ENCODE peak calls at places on chromosomes 3 and 15, in four cellular contexts. X is K562, H is HepG2, C is H1. J is an unnamed sample.

GRCh38 chr3:46901061-46901460 is 23.5 kb downstream of the PTH1R start:
- DNase-seq in C (no peak), X (no peak), H (no peak), J (no peak)

GRCh38 chr3:57233799-57234198 is 6.3 kb downstream of the APPL1 start:
- DNase-seq in C (no peak), H (no peak), X (no peak), J (no peak)

GRCh38 chr3:49351521-49352011 is 6.6 kb downstream of the GPX1 start:
- DNase-seq in C (no peak), X (no peak), H (no peak), J (no peak)

GRCh38 chr3:32140943-32141342 is 34.5 kb downstream of the GPD1L start:
- DNase-seq in H (no peak), C (no peak), X (peak; percentile 36), J (no peak)

GRCh38 chr3:9081201-9081818 is 118.0 kb upstream of the RAD18 start:
- DNase-seq in X (no peak), H (no peak), C (no peak), J (no peak)

GRCh38 chr3:57691411-57692133 is 1.3 kb downstream of the DENND6A start:
- DNase-seq in H (no peak), X (no peak), C (no peak), J (no peak)

GRCh38 chr15:100183921-100184480 is 157.8 kb downstream of the ADAMTS17 start:
- DNase-seq in X (no peak), H (no peak), C (no peak), J (no peak)

GRCh38 chr15:42213481-42213880 is 5.4 kb upstream of the VPS39 start:
- DNase-seq in C (no peak), H (no peak), X (no peak), J (no peak)

GRCh38 chr3:195087321-195087720 is 183.6 kb downstream of the XXYLT1 start:
- DNase-seq in C (no peak), H (no peak), X (no peak), J (no peak)

GRCh38 chr3:54935869-54936268 is 8.0 kb upstream of the LRTM1 start:
- DNase-seq in X (no peak), H (no peak), C (no peak), J (no peak)

GRCh38 chr3:8762607-8763377 is 6.6 kb downstream of the OXTR start:
- DNase-seq in X (no peak), C (no peak), H (no peak), J (no peak)

GRCh38 chr15:101458158-101458895 is 31.2 kb downstream of the PCSK6 start:
- DNase-seq in X (no peak), H (no peak), C (no peak), J (no peak)

GRCh38 chr3:14274999-14275961 is 96.7 kb downstream of the LSM3 start:
- DNase-seq in H (peak; percentile 32), C (no peak), X (peak; percentile 78), J (peak; percentile 45)

DNA sequence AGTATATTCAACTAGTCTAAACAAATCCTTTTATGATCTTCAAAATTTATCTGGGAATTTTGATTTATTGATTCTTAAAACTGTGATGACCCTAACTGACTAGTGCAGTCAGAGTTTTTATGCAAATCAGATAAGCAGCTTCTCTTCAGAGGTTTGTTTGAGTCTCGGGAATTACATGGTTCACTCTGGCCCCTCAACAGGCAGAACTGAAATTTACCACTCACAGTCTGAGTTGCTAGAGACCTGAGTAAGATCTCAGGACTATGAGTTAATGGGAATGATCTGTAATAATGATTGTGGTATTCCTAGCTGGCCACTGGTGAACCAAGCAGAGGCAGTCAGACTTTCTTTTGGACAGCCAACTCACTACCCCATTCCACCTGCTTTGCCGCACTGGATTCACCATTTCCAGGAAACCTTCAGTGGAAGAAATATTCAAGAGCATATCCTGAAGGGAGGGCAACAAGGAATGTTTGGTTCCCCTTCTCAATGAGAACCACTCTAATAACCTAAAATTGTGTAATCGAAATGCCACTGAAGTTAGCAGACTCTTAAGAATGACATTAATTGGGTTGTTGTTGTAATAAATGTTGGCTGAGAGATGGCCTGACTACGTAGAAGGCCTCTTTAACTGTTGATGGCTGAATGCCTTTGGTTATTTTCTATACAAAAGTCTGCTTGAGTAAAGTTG is 11.5 kb upstream of the DNAJC13 start:
- DNase-seq in H (no peak), C (no peak), X (no peak), J (no peak)
- TF ChIP-seq PHF8 in H (no peak), C (no peak), X (no peak), J (no peak)

DNA sequence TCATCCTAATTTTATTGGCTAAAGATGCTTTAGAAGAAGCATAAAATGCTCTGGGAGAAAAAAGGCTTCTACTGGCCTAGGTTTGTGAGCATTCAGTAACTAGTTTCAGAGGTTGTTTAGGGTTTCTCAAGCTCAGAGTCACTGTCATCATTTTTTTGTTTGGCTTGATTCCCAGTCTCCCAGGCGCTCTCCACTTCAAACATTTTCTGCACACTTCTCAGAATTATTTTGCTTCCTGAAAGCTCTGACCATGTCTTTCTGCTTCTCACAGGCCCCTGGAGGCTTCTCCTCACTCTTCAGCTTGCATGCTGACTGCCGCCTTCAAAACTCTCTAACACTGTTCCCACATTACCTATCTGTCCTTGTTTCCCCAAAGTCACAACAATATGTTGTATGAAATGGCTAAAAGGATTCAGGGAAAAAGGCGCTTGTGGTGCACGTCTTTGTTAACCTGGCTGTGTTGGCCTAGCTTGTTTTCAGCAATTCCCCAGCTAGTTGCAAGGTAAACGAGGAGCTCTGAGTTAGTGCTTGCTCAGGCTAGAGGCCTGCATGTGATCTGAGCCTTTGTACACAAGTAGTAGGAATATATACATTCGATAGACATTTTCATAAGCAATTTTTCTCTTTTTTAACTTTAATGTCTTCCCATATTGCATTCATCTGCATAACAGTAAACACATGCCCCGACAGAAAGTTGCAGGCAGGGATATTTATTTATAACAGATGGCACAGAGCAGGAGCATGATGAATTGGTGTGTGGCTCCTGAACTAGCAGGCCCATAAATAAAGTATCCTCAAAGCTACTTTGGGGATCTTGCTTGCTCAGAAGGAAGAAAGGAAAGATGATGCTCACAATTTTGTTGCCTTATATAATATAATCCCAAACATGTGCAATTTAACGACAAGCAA is 129.2 kb upstream of the DPH6 start:
- DNase-seq in X (no peak), H (no peak), C (no peak), J (no peak)
- TF ChIP-seq PHF8 in X (peak; percentile 21), H (no peak), C (no peak), J (no peak)

GRCh38 chr15:65211157-65211982 is at the start of gene CILP:
- DNase-seq in X (no peak), C (no peak), H (no peak), J (no peak)

GRCh38 chr15:65212097-65212496 is 824 bp upstream of the CILP start:
- DNase-seq in C (no peak), H (peak; percentile 42), X (peak; percentile 94), J (peak; percentile 54)

GRCh38 chr15:65215496-65215895 is 4.2 kb upstream of the CILP start:
- DNase-seq in X (no peak), C (no peak), H (no peak), J (no peak)

GRCh38 chr15:65214010-65214409 is 2.7 kb upstream of the CILP start:
- DNase-seq in X (no peak), C (no peak), H (no peak), J (no peak)

GRCh38 chr15:65213241-65213640 is 2.0 kb upstream of the CILP start:
- DNase-seq in H (no peak), C (no peak), X (no peak), J (no peak)
- TF ChIP-seq PHF8 in H (no peak), C (no peak), X (no peak), J (no peak)

GRCh38 chr15:90083954-90084607 is 18.2 kb downstream of the IDH2 start:
- DNase-seq in X (no peak), H (no peak), C (no peak), J (no peak)
- TF ChIP-seq PHF8 in X (no peak), H (no peak), C (no peak), J (no peak)

DNA sequence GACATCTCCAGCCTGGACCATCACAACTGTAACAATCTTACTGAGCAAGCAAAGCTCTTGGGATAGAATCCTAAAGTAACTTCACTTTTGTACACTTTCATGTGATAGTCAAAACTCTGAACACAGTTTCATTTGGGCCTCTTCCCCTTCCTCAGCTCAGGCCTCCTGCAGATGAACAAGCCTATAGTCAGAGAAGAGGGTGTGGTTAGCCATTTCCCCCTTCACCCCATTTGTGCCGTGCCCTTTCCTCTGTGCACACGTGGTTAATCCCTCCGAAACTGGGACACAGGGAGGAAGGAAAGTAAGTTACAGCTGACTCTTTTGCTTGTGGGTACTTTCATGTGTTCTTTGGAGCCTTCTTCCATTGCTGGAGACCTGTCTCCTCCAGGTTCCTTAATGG is 29.8 kb upstream of the CSTA start:
- DNase-seq in C (no peak), X (no peak), H (no peak), J (no peak)
- TF ChIP-seq PHF8 in C (no peak), X (no peak), H (no peak), J (no peak)

DNA sequence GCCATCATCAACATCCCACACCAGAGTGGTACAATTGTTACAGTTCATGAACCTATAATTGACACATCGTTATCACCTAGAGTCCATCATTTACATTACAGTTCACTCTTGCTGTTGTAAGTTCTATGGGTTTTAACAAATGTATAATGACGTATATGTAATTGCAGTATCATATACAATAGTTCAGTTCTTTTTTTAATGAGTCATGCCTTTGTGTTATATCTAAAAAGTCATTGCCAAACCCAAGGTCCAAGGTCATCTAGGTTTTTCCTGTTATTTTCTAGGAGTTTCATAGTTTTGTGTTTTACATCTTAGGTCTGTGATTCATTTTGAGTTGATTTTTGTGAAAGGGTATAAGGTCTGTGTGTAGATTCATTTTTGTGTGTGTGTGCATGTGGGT is 160.9 kb upstream of the GALNT15 start:
- DNase-seq in H (no peak), C (no peak), X (no peak), J (no peak)
- TF ChIP-seq PHF8 in H (no peak), C (no peak), X (no peak), J (no peak)

DNA sequence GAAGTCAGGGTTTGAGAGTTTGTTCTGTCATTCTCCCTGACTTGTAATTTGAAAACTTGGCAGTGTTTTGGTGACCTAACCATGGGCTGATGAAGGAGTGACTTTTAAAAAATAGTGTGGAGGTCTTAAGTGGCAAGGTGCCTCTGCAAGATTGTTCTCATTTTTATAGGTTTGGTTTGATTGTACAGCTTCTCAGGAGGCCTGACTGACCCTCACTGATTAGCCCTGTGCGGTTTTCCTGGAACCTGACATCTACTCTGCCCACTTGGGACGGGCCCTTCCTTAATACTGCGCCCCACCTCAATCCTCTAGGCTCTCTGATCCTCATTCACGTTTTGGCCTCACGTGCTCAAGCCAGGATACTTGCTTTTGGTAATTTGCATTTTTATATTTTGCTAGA is 2.8 kb downstream of the UBE2E1 start:
- DNase-seq in C (no peak), X (peak; percentile 30), H (no peak), J (no peak)
- TF ChIP-seq PHF8 in C (no peak), X (no peak), H (no peak), J (no peak)

GRCh38 chr3:36488077-36488789 is 107.9 kb downstream of the STAC start:
- DNase-seq in C (no peak), X (no peak), H (no peak), J (no peak)
- TF ChIP-seq PHF8 in C (no peak), X (no peak), H (no peak), J (no peak)

J was measured in A549.